ENCODE peak calls at places on chromosomes 5 and 9, in four cellular contexts. C, L, F and Z are unnamed samples.

GRCh38 chr9:115015018-115015635 is 84.7 kb upstream of the TNFSF8 start:
- DNase-seq in C (peak; percentile 40), L (peak; percentile 71), F (no peak), Z (no peak)

GRCh38 chr5:128378196-128378595 is 159.8 kb downstream of the FBN2 start:
- DNase-seq in C (peak; percentile 33), L (no peak), F (no peak), Z (no peak)

GRCh38 chr9:111866976-111867375 is 29.6 kb upstream of the UGCG start:
- DNase-seq in C (peak; percentile 78), L (no peak), F (no peak), Z (peak; percentile 53)

GRCh38 chr9:16960084-16960483 is 89.6 kb upstream of the BNC2 start:
- DNase-seq in C (peak; percentile 29), L (no peak), F (no peak), Z (peak; percentile 1)

GRCh38 chr5:125575561-125576504 is 829.4 kb upstream of the ZNF608 start:
- DNase-seq in C (no peak), L (peak; percentile 48), F (no peak), Z (no peak)

GRCh38 chr9:503881-504852 is 289.5 kb downstream of the DOCK8 start:
- DNase-seq in C (peak; percentile 81), L (peak; percentile 83), F (peak; percentile 97), Z (peak; percentile 4)

GRCh38 chr5:53418844-53419243 is 61.6 kb upstream of the FST start:
- DNase-seq in C (peak; percentile 96), L (no peak), F (no peak), Z (peak; percentile 89)

GRCh38 chr5:181156758-181157157 is 9.4 kb downstream of the OR2V2 start:
- DNase-seq in C (no peak), L (no peak), F (no peak), Z (no peak)

GRCh38 chr5:155936520-155937406 is 390.2 kb upstream of the SGCD start:
- DNase-seq in C (no peak), L (no peak), F (peak; percentile 64), Z (no peak)

GRCh38 chr9:75997196-75997595 is 106.7 kb downstream of the PCSK5 start:
- DNase-seq in C (no peak), L (no peak), F (no peak), Z (no peak)

GRCh38 chr5:9188131-9188530 is 357.7 kb downstream of the SEMA5A start:
- DNase-seq in C (peak; percentile 62), L (no peak), F (no peak), Z (no peak)

GRCh38 chr5:151063590-151063989 is 17.2 kb downstream of the TNIP1 start:
- DNase-seq in C (no peak), L (no peak), F (peak; percentile 50), Z (no peak)

GRCh38 chr9:74642376-74642775 is 145.2 kb downstream of the RORB start:
- DNase-seq in C (no peak), L (no peak), F (peak; percentile 20), Z (no peak)

GRCh38 chr5:169521366-169521983 is 62.1 kb upstream of the SPDL1 start:
- DNase-seq in C (no peak), L (no peak), F (no peak), Z (no peak)

GRCh38 chr5:141496038-141496437 is 7.2 kb downstream of the PCDHGC5 start:
- DNase-seq in C (no peak), L (no peak), F (no peak), Z (no peak)
- H3K27ac ChIP-seq in C (no peak overlapping the region), L (no peak overlapping the region), F (no peak overlapping the region), Z (no peak overlapping the region)

DNA sequence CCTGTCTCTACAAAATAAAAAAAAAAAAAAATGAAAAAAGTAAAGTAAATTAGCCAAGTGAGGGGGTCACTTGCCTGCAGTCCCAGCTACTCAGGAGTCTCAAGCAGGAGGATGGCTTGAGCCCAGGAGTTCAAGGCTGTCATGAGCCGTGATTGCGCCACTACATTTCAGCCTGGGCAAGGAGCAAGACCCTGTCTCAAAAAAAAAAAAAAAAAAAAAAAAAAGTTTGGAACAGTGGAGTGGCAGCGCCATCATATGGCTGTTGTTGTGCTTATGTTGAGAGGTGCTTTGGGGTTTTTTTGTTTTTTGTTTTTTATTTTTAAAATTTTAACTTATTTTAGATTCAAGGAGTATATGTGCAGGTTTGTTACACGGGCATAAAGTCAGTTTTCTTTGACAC is 3.6 kb downstream of the BRIX1 start:
- DNase-seq in C (no peak), L (no peak), F (no peak), Z (no peak)
- TF ChIP-seq CTCF in C (peak; percentile 7), L (peak; percentile 4), F (no peak), Z (no peak)

DNA sequence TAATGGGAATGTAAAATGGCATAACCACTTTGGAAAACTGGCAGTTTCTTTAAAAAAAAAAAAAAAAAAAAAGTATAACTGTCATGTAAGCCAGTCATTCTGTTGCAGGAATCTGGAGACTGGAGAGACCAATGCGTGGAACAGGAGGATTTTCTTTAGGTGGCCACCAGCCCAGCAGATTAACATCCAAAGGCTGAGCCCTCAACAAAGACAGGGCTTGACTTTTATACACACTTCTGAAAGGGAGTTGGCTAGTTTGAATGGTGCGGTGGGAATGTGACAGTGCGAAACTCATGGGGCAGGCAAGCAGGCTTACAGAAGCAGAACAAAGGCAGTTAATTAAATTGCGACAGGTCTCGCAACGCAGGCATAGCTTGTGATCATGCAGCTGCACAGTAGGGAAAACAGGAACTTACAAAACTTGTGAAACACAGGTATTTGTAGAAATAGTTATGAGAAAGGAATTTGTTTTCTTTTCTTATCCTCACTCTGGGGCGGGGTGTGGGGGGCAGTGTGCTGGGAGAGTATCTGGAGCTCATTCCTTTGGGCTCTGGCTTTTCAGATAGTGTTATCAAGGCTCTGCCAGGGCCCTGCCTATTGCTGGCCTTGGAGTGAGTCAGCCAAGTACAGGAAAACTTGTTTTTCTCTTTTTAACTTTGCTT is 12.0 kb downstream of the UIMC1 start:
- DNase-seq in C (peak; percentile 17), L (no peak), F (no peak), Z (no peak)
- H3K27ac ChIP-seq in C (no peak overlapping the region), L (no peak overlapping the region), F (peak overlapping the region; percentile 82), Z (peak overlapping the region; percentile 36)

GRCh38 chr9:116312221-116312620 is 158.6 kb downstream of the PAPPA start:
- DNase-seq in C (no peak), L (no peak), F (no peak), Z (no peak)

GRCh38 chr9:116317503-116317902 is 163.9 kb downstream of the PAPPA start:
- DNase-seq in C (no peak), L (no peak), F (no peak), Z (no peak)

GRCh38 chr9:116310212-116310611 is 156.6 kb downstream of the PAPPA start:
- DNase-seq in C (no peak), L (no peak), F (no peak), Z (no peak)

GRCh38 chr9:116316231-116316630 is 162.6 kb downstream of the PAPPA start:
- DNase-seq in C (no peak), L (no peak), F (no peak), Z (no peak)

GRCh38 chr9:116313638-116314037 is 160.0 kb downstream of the PAPPA start:
- DNase-seq in C (no peak), L (no peak), F (no peak), Z (no peak)
- TF ChIP-seq CTCF in C (peak; percentile 18), L (peak; percentile 22), F (no peak), Z (no peak)

DNA sequence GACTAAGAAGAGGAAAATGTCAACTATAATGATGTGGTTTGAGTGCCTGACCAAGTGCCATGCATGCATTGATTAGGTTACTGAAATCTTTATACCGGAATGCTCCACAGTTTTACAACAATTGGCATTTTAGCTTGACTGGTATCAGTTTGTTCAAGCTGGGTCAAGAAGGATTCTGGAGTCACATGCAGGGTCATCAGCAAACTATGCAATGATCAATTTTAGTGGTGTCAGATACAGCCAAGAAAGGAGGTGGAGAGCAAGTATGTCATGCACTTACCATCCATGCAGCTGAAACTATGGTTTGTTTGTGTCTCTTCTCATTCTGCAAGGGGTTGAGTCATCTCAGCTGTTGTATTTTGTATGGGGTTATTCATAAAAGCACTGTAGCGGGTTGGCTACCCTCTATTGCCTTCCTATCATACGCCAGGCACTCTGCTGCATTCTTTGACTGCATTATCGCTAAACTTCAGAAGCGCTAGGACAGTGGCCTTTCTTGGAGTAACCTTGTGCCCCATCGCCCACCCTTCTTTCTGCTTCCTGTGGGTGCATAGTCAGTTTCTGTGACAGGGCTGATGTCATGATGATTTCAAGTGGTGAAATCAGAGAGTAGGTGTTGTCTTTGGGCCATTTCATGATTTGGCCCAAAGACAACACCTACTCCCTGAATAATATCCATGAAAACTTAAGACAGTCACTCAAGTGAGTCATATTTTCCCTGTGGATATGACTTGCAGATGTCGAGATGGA is 145.4 kb downstream of the MTX3 start:
- DNase-seq in C (peak; percentile 79), L (peak; percentile 20), F (no peak), Z (peak; percentile 23)
- H3K27ac ChIP-seq in C (no peak overlapping the region), L (no peak overlapping the region), F (no peak overlapping the region), Z (no peak overlapping the region)

GRCh38 chr9:35659340-35659739 is 1.2 kb downstream of the CCDC107 start:
- DNase-seq in C (peak; percentile 71), L (no peak), F (no peak), Z (no peak)
- TF ChIP-seq CTCF in C (no peak), L (no peak), F (no peak), Z (no peak)

GRCh38 chr5:35354751-35355150 is 124.5 kb upstream of the PRLR start:
- DNase-seq in C (no peak), L (no peak), F (no peak), Z (no peak)

GRCh38 chr5:35360671-35361070 is 130.4 kb upstream of the PRLR start:
- DNase-seq in C (no peak), L (no peak), F (no peak), Z (no peak)

GRCh38 chr5:35363387-35363965 is 133.2 kb upstream of the PRLR start:
- DNase-seq in C (no peak), L (no peak), F (no peak), Z (no peak)

GRCh38 chr5:35362772-35363171 is 132.5 kb upstream of the PRLR start:
- DNase-seq in C (no peak), L (no peak), F (no peak), Z (no peak)

GRCh38 chr5:35357973-35358372 is 127.7 kb upstream of the PRLR start:
- DNase-seq in C (no peak), L (no peak), F (no peak), Z (no peak)
- H3K27ac ChIP-seq in C (no peak overlapping the region), L (no peak overlapping the region), F (no peak overlapping the region), Z (no peak overlapping the region)

DNA sequence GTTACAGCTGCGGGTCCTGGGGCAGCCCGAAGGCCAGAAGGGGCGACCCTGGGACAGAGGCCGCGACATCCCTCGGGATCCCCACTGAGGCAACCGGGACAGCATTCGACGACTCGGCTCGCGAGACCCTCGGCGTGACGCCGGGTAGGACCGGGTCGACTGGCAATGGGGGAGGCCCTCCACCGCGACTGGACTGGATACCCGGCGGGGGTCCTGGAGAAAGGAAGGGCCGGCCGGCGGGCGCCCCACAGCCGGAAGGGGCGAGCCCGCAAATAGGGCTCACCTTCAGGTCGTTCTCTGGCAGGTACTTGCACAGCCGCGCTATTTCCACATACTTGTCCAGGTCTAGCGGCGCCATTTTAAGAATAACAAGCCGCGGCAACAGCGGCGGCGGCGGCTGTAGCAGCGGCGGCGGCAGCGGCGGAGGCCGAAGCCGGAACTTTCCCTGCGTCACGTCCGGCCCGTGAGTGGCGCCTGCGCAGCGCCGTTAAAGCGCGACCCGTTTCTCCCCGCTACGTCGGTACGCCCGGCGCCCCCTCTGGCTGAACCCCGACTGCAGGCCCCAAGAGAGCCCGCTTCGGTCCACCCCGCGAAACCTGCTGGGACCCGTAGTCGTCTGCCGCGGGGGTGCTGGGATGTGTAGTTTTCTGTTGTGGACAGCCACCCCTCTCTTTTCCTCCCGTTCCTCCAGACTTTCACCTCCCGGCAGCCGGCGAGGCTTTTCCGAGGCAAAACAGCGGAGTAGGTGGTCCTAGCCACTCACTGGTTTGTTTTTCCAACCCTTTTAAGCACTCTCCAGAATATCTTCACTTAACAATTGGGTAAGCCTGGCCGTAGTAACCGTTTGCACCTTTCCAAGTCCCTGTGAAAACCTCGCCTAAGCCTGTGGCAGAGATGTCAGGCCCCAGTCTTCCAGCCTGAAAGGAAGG is at the start of gene PPP6C:
- DNase-seq in C (peak; percentile 94), L (peak; percentile 97), F (peak; percentile 99), Z (peak; percentile 71)
- TF ChIP-seq CTCF in C (peak; percentile 78), L (peak; percentile 52), F (peak; percentile 71), Z (peak; percentile 50)